ENCODE peak calls at places on chromosome 1, in ten cellular contexts. X is lung, H is IMR-90, F is BJ, C is WERI-Rb-1, K is AG09319, R is fibroblast of mammary gland, U is tibial nerve, G is neural crest cell, E is lower lobe of right lung. I is an unnamed sample.

GRCh38 chr1:201893431-201893830 is 4.7 kb downstream of the SHISA4 start:
- DNase-seq in E (no peak), F (no peak), X (no peak), K (no peak), G (no peak), H (no peak), U (no peak), R (no peak), C (peak; percentile 79), I (no peak)

GRCh38 chr1:9413877-9414213 is 121.2 kb downstream of the SPSB1 start:
- DNase-seq in X (no peak), R (no peak), F (peak; percentile 46), E (no peak), H (peak; percentile 77), K (no peak), U (no peak), G (no peak), C (no peak), I (no peak)

GRCh38 chr1:157691285-157691920 is 9.2 kb downstream of the FCRL3 start:
- DNase-seq in C (peak; percentile 75), E (no peak), G (no peak), K (no peak), U (no peak), F (no peak), R (peak; percentile 18), H (peak; percentile 23), X (no peak), I (no peak)

GRCh38 chr1:157353546-157353945 is 198.8 kb downstream of the FCRL5 start:
- DNase-seq in K (no peak), R (no peak), H (no peak), E (no peak), X (no peak), C (no peak), F (no peak), U (no peak), G (no peak), I (no peak)

GRCh38 chr1:72166426-72166825 is 115.9 kb downstream of the NEGR1 start:
- DNase-seq in F (no peak), R (no peak), G (no peak), H (no peak), C (no peak), E (no peak), K (no peak), U (no peak), X (no peak), I (no peak)

GRCh38 chr1:222974496-222974895 is 159.7 kb downstream of the DISP1 start:
- DNase-seq in E (no peak), G (no peak), H (peak; percentile 94), C (no peak), F (peak; percentile 92), U (no peak), K (peak; percentile 86), X (no peak), R (peak; percentile 97), I (no peak)

GRCh38 chr1:3249846-3250501 is 181.0 kb downstream of the PRDM16 start:
- DNase-seq in E (no peak), G (peak; percentile 53), H (no peak), K (no peak), R (no peak), F (no peak), X (no peak), U (no peak), C (peak; percentile 38), I (no peak)

GRCh38 chr1:44724408-44725308 is 6.3 kb downstream of the RNU5D-1 start:
- DNase-seq in F (no peak), C (no peak), U (no peak), K (no peak), G (no peak), E (no peak), X (no peak), R (no peak), H (no peak), I (no peak)

DNA sequence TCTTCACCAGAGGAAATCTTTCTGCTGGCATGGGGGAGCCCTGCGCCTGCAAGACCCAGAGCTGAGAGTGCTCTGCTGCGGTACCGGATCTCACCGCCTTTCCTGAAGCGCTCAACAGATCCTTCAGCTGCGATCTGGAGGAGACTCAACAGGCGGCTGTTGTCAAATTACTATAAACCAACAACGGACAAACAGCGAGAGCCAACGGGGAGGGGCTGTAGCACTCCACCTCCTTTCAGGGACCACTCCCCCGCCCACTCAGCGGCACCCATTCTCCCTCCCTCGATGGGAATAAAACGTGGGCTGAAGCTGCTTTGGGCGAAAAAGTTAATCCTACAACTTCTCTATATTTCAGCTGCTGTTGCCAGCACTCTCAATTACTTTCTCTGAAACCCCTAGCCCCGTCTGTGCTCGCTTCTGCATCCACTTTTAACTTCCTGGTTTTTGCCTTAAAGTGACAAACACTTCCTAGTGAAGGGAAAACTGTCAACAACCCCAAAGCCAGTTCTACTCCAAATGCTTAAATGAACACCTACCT is at the start of gene FMO5:
- DNase-seq in G (peak; percentile 23), K (no peak), R (peak; percentile 71), F (no peak), C (no peak), U (peak; percentile 39), E (peak; percentile 85), X (peak; percentile 78), H (peak; percentile 57), I (no peak)
- TF ChIP-seq CTCF in G (peak; percentile 36), K (peak; percentile 5), R (no peak), F (peak; percentile 31), C (no peak), U (peak; percentile 62), E (peak; percentile 45), X (no peak), H (peak; percentile 6), I (no peak)

GRCh38 chr1:175750366-175751111 is 7.1 kb upstream of the TNR start:
- DNase-seq in X (no peak), R (no peak), E (no peak), K (no peak), U (no peak), G (no peak), C (peak; percentile 76), F (no peak), H (no peak), I (no peak)

GRCh38 chr1:175742790-175743459 is 470 bp downstream of the TNR start:
- DNase-seq in K (no peak), F (no peak), E (no peak), R (peak; percentile 23), C (no peak), U (no peak), X (no peak), G (peak; percentile 6), H (peak; percentile 16), I (no peak)

GRCh38 chr1:175749075-175749474 is 5.7 kb upstream of the TNR start:
- DNase-seq in C (peak; percentile 38), E (no peak), H (no peak), F (no peak), G (no peak), K (no peak), U (no peak), R (no peak), X (no peak), I (no peak)

DNA sequence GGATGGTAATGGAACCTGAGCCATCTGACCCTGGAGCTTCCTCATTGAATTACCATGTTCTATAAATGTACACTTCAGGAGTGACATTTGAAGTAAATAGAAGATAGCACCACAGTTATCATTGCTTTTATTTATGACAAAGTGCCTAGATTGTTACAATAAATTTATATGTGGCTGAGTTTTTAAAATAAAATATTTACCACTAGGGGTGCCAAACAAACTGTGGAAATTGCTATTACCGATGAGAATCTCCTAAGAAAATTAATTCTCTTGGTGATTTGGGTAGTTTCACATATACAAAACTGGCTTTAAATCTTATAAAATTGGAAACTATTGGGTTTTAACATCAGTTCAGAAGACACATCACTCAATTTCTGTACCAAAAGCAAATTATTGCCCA is 1.4 kb upstream of the TNR start:
- DNase-seq in R (no peak), F (no peak), G (no peak), K (no peak), C (no peak), E (no peak), X (no peak), U (no peak), H (no peak), I (no peak)
- TF ChIP-seq CTCF in R (peak; percentile 19), F (no peak), G (peak; percentile 61), K (no peak), C (no peak), E (no peak), X (no peak), U (no peak), H (peak; percentile 9), I (peak; percentile 70)

GRCh38 chr1:101406271-101406670 is 169.5 kb downstream of the S1PR1 start:
- DNase-seq in R (no peak), U (no peak), X (no peak), K (no peak), H (no peak), F (no peak), C (no peak), G (no peak), E (no peak), I (no peak)
- TF ChIP-seq CTCF in R (no peak), U (no peak), X (no peak), K (no peak), H (no peak), F (no peak), C (no peak), G (no peak), E (no peak), I (no peak)

GRCh38 chr1:234479866-234480265 is 887 bp upstream of the TARBP1 start:
- DNase-seq in U (no peak), E (no peak), K (no peak), C (no peak), H (no peak), R (no peak), X (no peak), F (no peak), G (no peak), I (no peak)

GRCh38 chr1:234479310-234479559 is 256 bp upstream of the TARBP1 start:
- DNase-seq in G (no peak), R (no peak), E (no peak), H (no peak), K (no peak), X (no peak), F (no peak), C (no peak), U (no peak), I (no peak)

GRCh38 chr1:234478152-234478480 is 863 bp downstream of the TARBP1 start:
- DNase-seq in X (peak; percentile 66), H (peak; percentile 28), E (peak; percentile 81), R (peak; percentile 26), K (no peak), G (no peak), C (peak; percentile 89), F (no peak), U (no peak), I (no peak)

GRCh38 chr1:234477373-234478151 is 1.4 kb downstream of the TARBP1 start:
- DNase-seq in H (no peak), X (no peak), C (no peak), G (no peak), K (no peak), F (no peak), R (no peak), U (no peak), E (no peak), I (no peak)

DNA sequence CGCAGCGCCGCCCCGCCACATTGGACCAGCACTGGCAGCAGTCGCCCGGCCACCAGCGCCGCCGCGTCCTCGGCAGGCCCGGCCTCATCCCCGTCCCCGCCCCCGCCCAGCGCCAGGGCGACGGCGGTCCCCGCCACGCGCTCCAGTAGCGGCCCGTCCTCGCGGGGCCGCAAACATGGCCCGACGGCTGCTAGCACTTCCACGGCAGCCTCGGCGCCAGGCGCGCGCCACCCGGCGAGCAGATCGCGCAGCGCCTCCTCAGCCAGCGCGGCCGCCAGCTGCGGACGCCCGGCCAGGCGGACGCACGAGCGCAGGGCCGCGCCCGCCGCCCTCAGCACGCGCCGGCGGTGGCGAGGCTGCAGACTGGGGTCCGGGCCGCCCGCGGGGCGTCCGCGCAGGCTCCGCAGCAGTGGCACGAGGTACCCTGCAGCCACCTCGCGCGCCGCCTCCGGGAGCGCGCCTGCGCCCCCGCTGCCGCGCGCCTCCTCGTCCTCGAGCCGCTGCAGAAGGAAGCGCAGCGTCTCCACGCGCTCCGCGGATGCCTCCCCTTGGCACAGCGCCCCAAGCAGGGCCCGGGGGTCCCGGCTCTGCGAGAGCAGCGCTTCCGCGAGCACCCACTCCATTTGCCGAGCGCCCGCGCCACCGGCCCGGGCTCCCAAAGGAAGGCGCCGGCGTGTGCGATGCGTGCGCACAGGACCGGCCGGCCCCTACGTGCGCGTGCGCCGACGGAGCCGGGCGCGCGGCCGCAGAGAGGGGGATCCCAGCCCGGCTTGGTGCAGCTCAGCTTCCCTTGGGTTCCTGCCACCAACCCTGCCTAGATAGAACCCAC is at the start of gene TARBP1:
- DNase-seq in X (peak; percentile 56), G (peak; percentile 61), U (no peak), R (peak; percentile 64), F (no peak), H (peak; percentile 78), K (peak; percentile 35), E (peak; percentile 80), C (peak; percentile 91), I (peak; percentile 83)
- TF ChIP-seq CTCF in X (no peak), G (peak; percentile 36), U (peak; percentile 35), R (no peak), F (no peak), H (peak; percentile 36), K (peak; percentile 11), E (no peak), C (peak; percentile 50), I (no peak)

I was measured in glutamatergic neuron.